ENCODE peak calls at places on chromosome 16, in five cellular contexts. N is endothelial cell of umbilical vein, S is prostate gland, G is HFF-Myc, I is tibial artery. K is an unnamed sample.

GRCh38 chr16:11052080-11052808 is 107.9 kb downstream of the CLEC16A start:
- DNase-seq in N (no peak), S (no peak), G (no peak), I (no peak), K (no peak)

GRCh38 chr16:84065536-84066132 is 23.0 kb upstream of the SLC38A8 start:
- DNase-seq in N (peak), S (peak), G (peak), I (no peak), K (peak)

GRCh38 chr16:11329891-11330290 is 15.4 kb upstream of the RMI2 start:
- DNase-seq in N (no peak), S (no peak), G (no peak), I (no peak), K (no peak)

GRCh38 chr16:10036951-10037350 is 145.3 kb downstream of the GRIN2A start:
- DNase-seq in N (no peak), S (no peak), G (no peak), I (no peak), K (no peak)

GRCh38 chr16:22645868-22646267 is 135.2 kb downstream of the NPIPB5 start:
- DNase-seq in N (no peak), S (no peak), G (no peak), I (no peak), K (no peak)

GRCh38 chr16:54171855-54172537 is 114.6 kb downstream of the IRX3 start:
- DNase-seq in N (no peak), S (no peak), G (no peak), I (no peak), K (peak)

GRCh38 chr16:73965591-73965990 is 331.0 kb upstream of the PSMD7 start:
- DNase-seq in N (no peak), S (no peak), G (no peak), I (no peak), K (no peak)

GRCh38 chr16:11824362-11824761 is 27.0 kb downstream of the RSL1D1 start:
- DNase-seq in N (no peak), S (no peak), G (no peak), I (peak), K (no peak)

GRCh38 chr16:72203401-72203800 is 31.4 kb upstream of the PMFBP1 start:
- DNase-seq in N (peak), S (no peak), G (peak), I (peak), K (peak)

GRCh38 chr16:83952940-83953795 is at the start of gene OSGIN1:
- DNase-seq in N (peak), S (peak), G (peak), I (peak), K (peak)

GRCh38 chr16:65148804-65149203 is 26.9 kb upstream of the CDH11 start:
- DNase-seq in N (no peak), S (no peak), G (no peak), I (no peak), K (no peak)

GRCh38 chr16:5490499-5490898 is 392.9 kb upstream of the EEF2KMT start:
- DNase-seq in N (no peak), S (peak), G (no peak), I (no peak), K (no peak)

GRCh38 chr16:11619327-11619851 is 32.7 kb upstream of the LITAF start:
- DNase-seq in N (no peak), S (no peak), G (no peak), I (no peak), K (no peak)

GRCh38 chr16:30875881-30876791 is 17.7 kb downstream of the BCL7C start:
- DNase-seq in N (no peak), S (no peak), G (no peak), I (no peak), K (peak)

GRCh38 chr16:79089735-79090284 is 510.7 kb downstream of the MAF start:
- DNase-seq in N (no peak), S (no peak), G (no peak), I (no peak), K (no peak)

GRCh38 chr16:80824623-80825364 is 20.4 kb upstream of the CDYL2 start:
- DNase-seq in N (peak), S (peak), G (peak), I (no peak), K (peak)

GRCh38 chr16:85124636-85125346 is 12.5 kb upstream of the CIBAR2 start:
- DNase-seq in N (no peak), S (no peak), G (no peak), I (no peak), K (no peak)

GRCh38 chr16:67897231-67897630 is 4.2 kb downstream of the PSKH1 start:
- DNase-seq in N (peak), S (no peak), G (no peak), I (peak), K (peak)

GRCh38 chr16:83843657-83844056 is 35.9 kb downstream of the HSBP1 start:
- DNase-seq in N (no peak), S (no peak), G (no peak), I (no peak), K (no peak)

GRCh38 chr16:10514369-10515055 is 65.9 kb downstream of the EMP2 start:
- DNase-seq in N (peak), S (peak), G (no peak), I (no peak), K (peak)

GRCh38 chr16:62036807-62037135 is 533 bp upstream of the CDH8 start:
- DNase-seq in N (no peak), S (no peak), G (no peak), I (no peak), K (no peak)

GRCh38 chr16:86382067-86382773 is 128.1 kb upstream of the FOXF1 start:
- DNase-seq in N (no peak), S (no peak), G (no peak), I (no peak), K (no peak)

GRCh38 chr16:82146957-82147356 is 23.1 kb downstream of the MPHOSPH6 start:
- DNase-seq in N (no peak), S (no peak), G (no peak), I (no peak), K (no peak)

GRCh38 chr16:47359478-47359877 is 101.4 kb downstream of the ITFG1 start:
- DNase-seq in N (peak), S (no peak), G (no peak), I (no peak), K (peak)

DNA sequence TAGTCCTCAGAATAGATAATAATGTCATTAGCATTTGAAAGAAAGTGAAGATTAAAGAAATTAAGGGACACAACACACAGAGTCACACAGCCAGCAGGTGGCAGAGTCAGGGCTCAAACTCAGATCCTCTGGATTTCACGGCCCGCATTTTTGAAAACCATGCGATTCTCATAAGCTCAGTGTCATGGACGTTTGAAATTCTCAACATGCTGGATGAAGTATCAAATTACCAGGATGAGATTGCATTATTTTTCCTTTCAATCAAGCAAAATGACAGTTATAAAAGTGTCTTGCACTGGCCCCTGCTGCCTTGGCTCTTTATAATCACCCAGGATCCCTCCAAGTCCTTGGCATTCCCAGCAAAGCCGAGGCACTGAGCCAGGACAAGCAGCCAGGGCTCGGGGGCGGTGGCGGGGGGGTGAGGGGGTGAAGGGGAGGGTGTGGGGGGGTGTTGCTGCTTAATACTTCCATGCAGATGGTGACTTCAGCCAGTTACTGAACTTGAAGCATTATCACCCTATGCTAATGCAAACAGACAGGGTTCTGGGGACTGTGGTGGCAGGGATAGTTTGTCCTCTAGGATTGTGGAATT is 6.6 kb upstream of the BMERB1 start:
- DNase-seq in N (peak), S (peak), G (peak), I (peak), K (peak)
- H3K4me3 ChIP-seq in N (no peak), S (no peak), G (no peak), I (peak), K (peak)

DNA sequence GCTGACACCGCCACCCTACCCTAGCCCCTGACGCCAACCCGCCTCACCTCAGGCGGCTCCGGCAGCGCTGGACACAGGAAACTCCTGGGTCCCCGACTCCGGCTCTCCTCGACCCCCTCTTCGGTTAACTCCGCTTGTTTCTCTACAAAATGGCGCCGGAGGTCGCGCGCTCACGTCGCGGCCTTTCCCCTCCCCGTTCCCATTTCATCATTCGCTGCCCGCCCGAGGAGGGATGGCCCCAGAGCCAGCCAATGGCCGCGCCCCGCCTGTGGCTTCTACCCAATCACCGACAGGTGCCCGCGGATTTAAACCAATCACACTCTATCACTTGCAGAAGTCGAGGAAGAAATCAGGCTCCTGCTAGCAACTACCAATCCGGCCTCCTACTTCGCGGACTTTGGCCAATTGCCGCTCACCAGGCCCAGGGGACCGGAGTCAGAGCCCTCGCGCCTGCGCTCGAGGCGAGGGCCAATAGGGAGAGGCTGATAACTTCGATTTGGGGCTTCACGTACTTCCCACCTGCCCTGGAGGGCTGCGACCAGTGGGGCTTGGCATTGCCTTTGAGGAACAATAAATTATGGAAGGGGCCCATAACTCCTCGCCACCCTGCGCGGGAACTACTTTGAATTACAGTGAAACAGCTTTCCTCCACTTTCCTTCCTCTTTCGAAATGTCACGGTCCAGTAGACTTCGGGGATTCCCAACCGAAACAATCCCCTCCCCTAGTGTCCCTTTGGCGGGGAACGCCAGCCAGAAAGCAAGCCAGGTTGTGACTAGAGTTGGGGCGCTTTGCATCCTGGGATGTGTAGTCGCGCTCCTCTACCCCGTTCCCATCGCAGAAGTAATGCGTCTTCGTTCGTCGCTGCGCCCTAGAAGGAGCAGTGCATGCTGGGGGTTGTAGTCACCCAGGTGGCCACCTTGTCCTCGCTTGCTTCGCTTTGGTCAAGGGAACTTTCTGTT is at the start of gene CNOT1:
- DNase-seq in N (peak), S (peak), G (peak), I (peak), K (peak)
- TF ChIP-seq CTCF in N (no peak), S (peak), G (no peak), I (no peak), K (no peak)

GRCh38 chr16:75570351-75571104 is 4.3 kb downstream of the GABARAPL2 start:
- DNase-seq in N (no peak), S (no peak), G (no peak), I (no peak), K (no peak)

GRCh38 chr16:75566040-75566888 is at the start of gene GABARAPL2:
- DNase-seq in N (peak), S (peak), G (no peak), I (peak), K (peak)

GRCh38 chr16:75565640-75566039 is 539 bp upstream of the GABARAPL2 start:
- DNase-seq in N (no peak), S (no peak), G (no peak), I (no peak), K (no peak)

GRCh38 chr16:75567911-75568310 is 1.7 kb downstream of the GABARAPL2 start:
- DNase-seq in N (no peak), S (no peak), G (no peak), I (no peak), K (no peak)

DNA sequence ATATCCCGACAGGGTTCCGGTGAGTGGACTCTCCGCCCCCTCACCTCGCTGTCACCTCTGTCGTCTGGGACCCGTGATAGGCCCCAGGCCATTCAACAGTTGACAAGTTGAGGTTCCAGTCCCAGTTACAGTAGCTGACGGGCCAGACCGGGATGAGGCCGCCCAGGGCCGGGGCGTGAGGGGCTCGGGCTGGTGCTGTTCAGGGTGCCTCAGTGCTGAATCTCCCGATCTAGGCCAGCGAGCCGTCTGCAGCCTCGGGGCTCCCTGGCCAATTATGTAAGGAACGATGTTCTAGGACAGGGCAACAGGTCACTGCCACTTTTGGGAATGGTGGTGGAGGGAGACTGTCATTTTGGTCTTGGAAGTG is 693 bp downstream of the GABARAPL2 start:
- DNase-seq in N (peak), S (no peak), G (no peak), I (no peak), K (peak)
- H3K4me3 ChIP-seq in N (peak), S (peak), G (peak), I (peak), K (peak)

GRCh38 chr16:359871-360697 is 7.6 kb upstream of the AXIN1 start:
- DNase-seq in N (no peak), S (no peak), G (no peak), I (no peak), K (no peak)
- TF ChIP-seq CTCF in N (no peak), S (no peak), G (no peak), I (no peak), K (no peak)

DNA sequence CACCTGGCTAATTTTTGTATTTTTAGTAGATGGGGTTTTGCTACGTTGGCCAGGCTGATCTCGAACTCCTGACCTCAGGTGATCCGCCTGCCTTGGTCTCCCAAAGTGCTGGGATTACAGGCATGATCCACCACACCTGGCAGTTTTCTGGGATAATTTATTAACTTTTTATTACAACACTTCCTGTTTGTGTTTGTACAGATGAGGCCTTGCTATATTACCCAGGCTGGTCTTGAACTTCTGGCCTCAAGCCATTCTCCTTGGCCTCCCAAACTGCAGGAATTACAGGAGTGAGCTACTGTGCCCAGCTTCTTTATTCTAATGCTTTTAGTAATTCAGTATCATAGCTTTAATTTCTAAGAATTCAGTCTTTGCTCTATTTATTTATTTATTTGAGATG is 16.1 kb upstream of the SPN start:
- DNase-seq in N (no peak), S (no peak), G (no peak), I (no peak), K (no peak)
- H3K4me3 ChIP-seq in N (no peak), S (no peak), G (no peak), I (no peak), K (no peak)

GRCh38 chr16:2386990-2387389 is 42.3 kb upstream of the CCNF start:
- DNase-seq in N (no peak), S (no peak), G (no peak), I (no peak), K (peak)
- TF ChIP-seq CTCF in N (peak), S (no peak), G (peak), I (no peak), K (peak)

GRCh38 chr16:4053663-4054479 is 62.4 kb downstream of the ADCY9 start:
- DNase-seq in N (peak), S (peak), G (peak), I (peak), K (peak)
- H3K4me3 ChIP-seq in N (no peak), S (no peak), G (peak), I (peak), K (no peak)

GRCh38 chr16:23905027-23905426 is 69.2 kb downstream of the PRKCB start:
- DNase-seq in N (peak), S (peak), G (peak), I (peak), K (peak)

GRCh38 chr16:23902223-23903000 is 66.6 kb downstream of the PRKCB start:
- DNase-seq in N (no peak), S (no peak), G (no peak), I (no peak), K (no peak)

GRCh38 chr16:23900480-23901177 is 64.8 kb downstream of the PRKCB start:
- DNase-seq in N (no peak), S (no peak), G (no peak), I (no peak), K (no peak)

GRCh38 chr16:23901178-23902131 is 65.7 kb downstream of the PRKCB start:
- DNase-seq in N (peak), S (no peak), G (no peak), I (no peak), K (no peak)

GRCh38 chr16:23903001-23903414 is 67.2 kb downstream of the PRKCB start:
- DNase-seq in N (no peak), S (no peak), G (no peak), I (no peak), K (no peak)
- TF ChIP-seq CTCF in N (no peak), S (no peak), G (no peak), I (no peak), K (no peak)

GRCh38 chr16:14005335-14005734 is 65.8 kb upstream of the MRTFB start:
- DNase-seq in N (no peak), S (no peak), G (no peak), I (no peak), K (no peak)
- H3K4me3 ChIP-seq in N (no peak), S (no peak), G (no peak), I (no peak), K (no peak)

K was measured in choroid plexus epithelial cell.